ENCODE peak calls at places on chromosome 19, in eight cellular contexts. E is left ventricle myocardium inferior; S is iPS DF 6.9; O is colonic mucosa; A is H1; B is tibial nerve; Z is effector memory CD4-positive, alpha-beta T cell; J is small intestine. N is an unnamed sample.

GRCh38 chr19:50003810-50004419 is 21.3 kb downstream of the VRK3 start:
- DNase-seq in E (no peak), S (no peak), O (no peak), A (no peak), B (peak; percentile 41), Z (no peak), J (peak; percentile 13), N (no peak)

GRCh38 chr19:55673465-55673864 is 1.6 kb upstream of the EPN1 start:
- DNase-seq in E (no peak), S (no peak), O (no peak), A (no peak), B (no peak), Z (no peak), J (no peak), N (no peak)

GRCh38 chr19:40055049-40055448 is 982 bp downstream of the ZNF780B start:
- DNase-seq in E (no peak), S (no peak), O (no peak), A (no peak), B (no peak), Z (no peak), J (no peak), N (no peak)

GRCh38 chr19:49104229-49104864 is 9.8 kb upstream of the LIN7B start:
- DNase-seq in E (no peak), S (no peak), O (no peak), A (no peak), B (no peak), Z (no peak), J (no peak), N (no peak)

GRCh38 chr19:42422576-42423461 is 4.4 kb downstream of the LIPE start:
- DNase-seq in E (no peak), S (no peak), O (peak; percentile 44), A (no peak), B (no peak), Z (peak; percentile 35), J (peak; percentile 63), N (peak; percentile 67)

GRCh38 chr19:30236006-30236405 is 136.2 kb upstream of the ZNF536 start:
- DNase-seq in E (no peak), S (no peak), O (no peak), A (no peak), B (no peak), Z (no peak), J (no peak), N (no peak)

GRCh38 chr19:2289714-2290435 is 7.9 kb upstream of the PEAK3 start:
- DNase-seq in E (peak; percentile 42), S (no peak), O (peak; percentile 25), A (no peak), B (no peak), Z (no peak), J (no peak), N (peak; percentile 77)

GRCh38 chr19:39839678-39840327 is 5.8 kb upstream of the DYRK1B start:
- DNase-seq in E (no peak), S (no peak), O (no peak), A (no peak), B (no peak), Z (no peak), J (no peak), N (no peak)

GRCh38 chr19:15297416-15298224 is 34.7 kb downstream of the BRD4 start:
- DNase-seq in E (no peak), S (no peak), O (peak; percentile 39), A (no peak), B (no peak), Z (no peak), J (peak; percentile 54), N (no peak)

GRCh38 chr19:1068111-1069001 is 1.4 kb downstream of the ARHGAP45 start:
- DNase-seq in E (peak; percentile 52), S (no peak), O (peak; percentile 56), A (peak; percentile 42), B (peak; percentile 48), Z (no peak), J (no peak), N (peak; percentile 69)

GRCh38 chr19:18469245-18470107 is 31.5 kb upstream of the ISYNA1 start:
- DNase-seq in E (peak; percentile 69), S (peak; percentile 63), O (peak; percentile 73), A (peak; percentile 95), B (peak; percentile 68), Z (peak; percentile 41), J (peak; percentile 52), N (peak; percentile 31)

GRCh38 chr19:4713384-4713951 is 10.2 kb downstream of the DPP9 start:
- DNase-seq in E (peak; percentile 85), S (no peak), O (peak; percentile 95), A (no peak), B (peak; percentile 70), Z (no peak), J (peak; percentile 86), N (no peak)

GRCh38 chr19:45878043-45878794 is 7.7 kb downstream of the IRF2BP1 start:
- DNase-seq in E (no peak), S (no peak), O (peak; percentile 80), A (no peak), B (no peak), Z (no peak), J (peak; percentile 84), N (no peak)

GRCh38 chr19:29303035-29303706 is 90.2 kb upstream of the UQCRFS1 start:
- DNase-seq in E (no peak), S (no peak), O (no peak), A (no peak), B (no peak), Z (no peak), J (no peak), N (no peak)

GRCh38 chr19:1855828-1856255 is 7.5 kb downstream of the KLF16 start:
- DNase-seq in E (no peak), S (no peak), O (peak; percentile 45), A (no peak), B (no peak), Z (no peak), J (peak; percentile 49), N (no peak)

GRCh38 chr19:5387472-5387871 is 46.9 kb upstream of the PTPRS start:
- DNase-seq in E (no peak), S (no peak), O (no peak), A (no peak), B (no peak), Z (no peak), J (no peak), N (no peak)

GRCh38 chr19:30224689-30225606 is 147.2 kb upstream of the ZNF536 start:
- DNase-seq in E (no peak), S (no peak), O (no peak), A (no peak), B (no peak), Z (no peak), J (no peak), N (no peak)

GRCh38 chr19:32570081-32570785 is 10.8 kb upstream of the PDCD5 start:
- DNase-seq in E (no peak), S (peak; percentile 29), O (peak; percentile 47), A (peak; percentile 64), B (peak; percentile 36), Z (peak; percentile 23), J (peak; percentile 57), N (peak; percentile 57)

GRCh38 chr19:5880604-5881078 is 10.3 kb upstream of the FUT5 start:
- DNase-seq in E (peak; percentile 78), S (no peak), O (peak; percentile 44), A (no peak), B (no peak), Z (no peak), J (no peak), N (no peak)

GRCh38 chr19:49057636-49058234 is at the start of gene CGB7:
- DNase-seq in E (peak; percentile 78), S (no peak), O (peak; percentile 89), A (peak; percentile 92), B (peak; percentile 54), Z (no peak), J (peak; percentile 74), N (no peak)

GRCh38 chr19:14361824-14362223 is 19.4 kb upstream of the ADGRE5 start:
- DNase-seq in E (no peak), S (no peak), O (no peak), A (peak; percentile 75), B (no peak), Z (no peak), J (no peak), N (no peak)

GRCh38 chr19:54530866-54531265 is 28.2 kb downstream of the LAIR2 start:
- DNase-seq in E (no peak), S (no peak), O (no peak), A (no peak), B (no peak), Z (no peak), J (no peak), N (no peak)

DNA sequence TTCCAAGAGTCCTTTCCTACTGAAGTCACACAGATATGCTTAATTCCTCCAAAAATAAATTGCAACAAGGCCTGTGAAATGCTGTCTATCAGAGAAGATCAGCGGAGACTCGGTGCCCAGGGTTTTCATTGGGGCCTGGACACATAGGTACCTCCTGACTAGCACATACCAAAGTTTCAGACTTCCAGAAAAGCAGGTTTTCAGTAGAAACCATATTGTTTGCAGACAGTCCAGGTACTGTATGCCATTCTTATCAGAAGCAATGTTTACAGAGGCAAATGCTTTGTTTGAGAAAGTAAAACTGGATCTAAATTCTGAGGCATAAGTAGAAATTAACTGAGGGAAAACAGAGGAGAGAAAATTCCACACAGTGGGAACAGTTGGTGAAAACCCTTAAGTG is 12.8 kb downstream of the ZNF229 start:
- DNase-seq in E (no peak), S (no peak), O (no peak), A (no peak), B (no peak), Z (no peak), J (no peak), N (no peak)
- H3K9me3 ChIP-seq in E (peaks cover 100% of the 10 kb centered on the region), S (peaks cover 6% of the 10 kb centered on the region), O (no peaks in the 10 kb centered on the region), A (peaks cover 51% of the 10 kb centered on the region), B (peaks cover 3% of the 10 kb centered on the region), Z (no peaks in the 10 kb centered on the region), J (peaks cover 3% of the 10 kb centered on the region), N (no peaks in the 10 kb centered on the region)

DNA sequence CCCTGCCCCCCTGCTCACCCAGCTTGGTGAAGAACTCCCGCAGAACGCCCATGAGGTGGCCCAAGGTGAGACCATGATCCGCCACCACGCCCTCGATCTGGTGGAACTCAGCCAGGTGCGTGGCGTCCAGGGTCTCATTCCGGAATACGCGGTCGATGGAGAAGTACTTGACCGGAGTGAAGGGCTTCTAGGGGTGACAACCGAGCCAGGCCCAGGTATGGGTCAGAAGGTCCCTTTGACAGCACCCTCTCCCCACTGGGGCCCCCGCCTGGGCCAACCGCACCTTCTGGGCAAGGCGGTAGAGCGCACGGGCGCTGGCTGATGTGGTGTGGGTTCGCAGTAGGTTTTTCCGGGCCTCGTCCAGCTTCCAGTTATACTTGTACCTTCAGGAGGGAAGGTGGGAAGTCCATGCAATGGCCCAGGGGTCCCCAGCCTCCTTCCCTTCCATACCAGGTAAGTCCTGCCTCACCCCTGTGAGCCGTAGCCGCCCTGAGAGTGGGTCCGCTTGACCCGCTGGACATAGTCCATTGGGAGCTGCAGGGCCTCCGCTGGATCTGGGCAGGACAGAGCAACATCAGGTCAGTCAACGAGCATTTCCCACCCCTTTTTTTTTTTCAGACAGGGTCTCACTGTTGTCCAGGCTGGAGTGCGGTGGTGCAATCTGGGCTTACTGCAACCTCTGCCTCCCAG is 5.7 kb upstream of the SYCE2 start:
- DNase-seq in E (no peak), S (no peak), O (no peak), A (no peak), B (no peak), Z (no peak), J (no peak), N (no peak)
- H3K27ac ChIP-seq in E (no peak overlapping the region), S (no peak overlapping the region), O (no peak overlapping the region), A (no peak overlapping the region), B (no peak overlapping the region), Z (no peak overlapping the region), J (no peak overlapping the region), N (no peak overlapping the region)

GRCh38 chr19:10135551-10136334 is 16.0 kb upstream of the EIF3G start:
- DNase-seq in E (no peak), S (no peak), O (no peak), A (no peak), B (no peak), Z (no peak), J (no peak), N (no peak)
- H3K4me1 ChIP-seq in E (no peaks in the 10 kb centered on the region), S (no peaks in the 10 kb centered on the region), O (no peaks in the 10 kb centered on the region), A (no peaks in the 10 kb centered on the region), B (no peaks in the 10 kb centered on the region), Z (peaks cover 3% of the 10 kb centered on the region), J (no peaks in the 10 kb centered on the region), N (no peaks in the 10 kb centered on the region)

GRCh38 chr19:43872547-43873336 is 45.6 kb downstream of the ZNF283 start:
- DNase-seq in E (no peak), S (no peak), O (no peak), A (no peak), B (no peak), Z (no peak), J (no peak), N (no peak)
- H3K9me3 ChIP-seq in E (peaks cover 99% of the 10 kb centered on the region), S (no peaks in the 10 kb centered on the region), O (peaks cover 15% of the 10 kb centered on the region), A (peaks cover 56% of the 10 kb centered on the region), B (peaks cover 15% of the 10 kb centered on the region), Z (peaks cover 27% of the 10 kb centered on the region), J (peaks cover 3% of the 10 kb centered on the region), N (peaks cover 20% of the 10 kb centered on the region)